ENCODE peak calls at places on chromosomes 13 and 19, in seven cellular contexts. One of them, this sample, is unnamed. For H3K4me1, the result is how much of the 10 kb centered on the place peaks cover.

GRCh38 chr19:48695743-48696352 is at the start of gene FUT2:
- DNase-seq in heart left ventricle: no peak
- DNase-seq in upper lobe of left lung: no peak
- DNase-seq in suprapubic skin: no peak
- DNase-seq in uterus: no peak
- DNase-seq in gastrocnemius medialis: no peak
- DNase-seq in A549: no peak
- DNase-seq in this sample: peak

GRCh38 chr13:29907670-29908069 is 57.3 kb upstream of the UBL3 start:
- DNase-seq in heart left ventricle: no peak
- DNase-seq in upper lobe of left lung: no peak
- DNase-seq in suprapubic skin: no peak
- DNase-seq in uterus: no peak
- DNase-seq in gastrocnemius medialis: no peak
- DNase-seq in A549: no peak
- DNase-seq in this sample: no peak

GRCh38 chr13:110410906-110411305 is 103.8 kb downstream of the COL4A2 start:
- DNase-seq in heart left ventricle: no peak
- DNase-seq in upper lobe of left lung: no peak
- DNase-seq in suprapubic skin: no peak
- DNase-seq in uterus: no peak
- DNase-seq in gastrocnemius medialis: no peak
- DNase-seq in A549: no peak
- DNase-seq in this sample: no peak

GRCh38 chr13:25065974-25066770 is 29.8 kb upstream of the PABPC3 start:
- DNase-seq in heart left ventricle: no peak
- DNase-seq in upper lobe of left lung: no peak
- DNase-seq in suprapubic skin: no peak
- DNase-seq in uterus: no peak
- DNase-seq in gastrocnemius medialis: no peak
- DNase-seq in A549: no peak
- DNase-seq in this sample: no peak

GRCh38 chr19:16062789-16063188 is 13.5 kb upstream of the TPM4 start:
- DNase-seq in heart left ventricle: peak
- DNase-seq in upper lobe of left lung: no peak
- DNase-seq in suprapubic skin: peak
- DNase-seq in uterus: no peak
- DNase-seq in gastrocnemius medialis: no peak
- DNase-seq in A549: no peak
- DNase-seq in this sample: peak

GRCh38 chr19:54351474-54351873 is 12.5 kb upstream of the LILRA4 start:
- DNase-seq in heart left ventricle: no peak
- DNase-seq in upper lobe of left lung: no peak
- DNase-seq in suprapubic skin: no peak
- DNase-seq in uterus: no peak
- DNase-seq in gastrocnemius medialis: no peak
- DNase-seq in A549: no peak
- DNase-seq in this sample: no peak

GRCh38 chr19:48963371-48964204 is 1.5 kb upstream of the FTL start:
- DNase-seq in heart left ventricle: peak
- DNase-seq in upper lobe of left lung: peak
- DNase-seq in suprapubic skin: peak
- DNase-seq in uterus: peak
- DNase-seq in gastrocnemius medialis: peak
- DNase-seq in A549: peak
- DNase-seq in this sample: peak

GRCh38 chr13:31625115-31625514 is 114.2 kb upstream of the RXFP2 start:
- DNase-seq in heart left ventricle: no peak
- DNase-seq in upper lobe of left lung: no peak
- DNase-seq in suprapubic skin: no peak
- DNase-seq in uterus: no peak
- DNase-seq in gastrocnemius medialis: no peak
- DNase-seq in A549: no peak
- DNase-seq in this sample: no peak

GRCh38 chr19:47418595-47419036 is 711 bp downstream of the MEIS3 start:
- DNase-seq in heart left ventricle: no peak
- DNase-seq in upper lobe of left lung: no peak
- DNase-seq in suprapubic skin: no peak
- DNase-seq in uterus: no peak
- DNase-seq in gastrocnemius medialis: no peak
- DNase-seq in A549: no peak
- DNase-seq in this sample: no peak

GRCh38 chr19:16326401-16327130 is 1.9 kb downstream of the KLF2 start:
- DNase-seq in heart left ventricle: peak
- DNase-seq in upper lobe of left lung: peak
- DNase-seq in suprapubic skin: peak
- DNase-seq in uterus: no peak
- DNase-seq in gastrocnemius medialis: no peak
- DNase-seq in A549: no peak
- DNase-seq in this sample: no peak

GRCh38 chr13:77384999-77385398 is 58.1 kb upstream of the MYCBP2 start:
- DNase-seq in heart left ventricle: no peak
- DNase-seq in upper lobe of left lung: no peak
- DNase-seq in suprapubic skin: no peak
- DNase-seq in uterus: no peak
- DNase-seq in gastrocnemius medialis: no peak
- DNase-seq in A549: no peak
- DNase-seq in this sample: no peak

GRCh38 chr13:98435356-98435755 is 141.6 kb downstream of the STK24 start:
- DNase-seq in heart left ventricle: no peak
- DNase-seq in upper lobe of left lung: no peak
- DNase-seq in suprapubic skin: no peak
- DNase-seq in uterus: no peak
- DNase-seq in gastrocnemius medialis: no peak
- DNase-seq in A549: no peak
- DNase-seq in this sample: no peak

GRCh38 chr13:21101865-21102576 is 40.6 kb upstream of the LATS2 start:
- DNase-seq in heart left ventricle: no peak
- DNase-seq in upper lobe of left lung: no peak
- DNase-seq in suprapubic skin: no peak
- DNase-seq in uterus: no peak
- DNase-seq in gastrocnemius medialis: no peak
- DNase-seq in A549: no peak
- DNase-seq in this sample: no peak

GRCh38 chr13:47929156-47929555 is 71.9 kb downstream of the SUCLA2 start:
- DNase-seq in heart left ventricle: no peak
- DNase-seq in upper lobe of left lung: no peak
- DNase-seq in suprapubic skin: no peak
- DNase-seq in uterus: no peak
- DNase-seq in gastrocnemius medialis: no peak
- DNase-seq in A549: no peak
- DNase-seq in this sample: no peak

GRCh38 chr19:12098040-12098439 is 33.5 kb downstream of the ZNF844 start:
- DNase-seq in heart left ventricle: no peak
- DNase-seq in upper lobe of left lung: no peak
- DNase-seq in suprapubic skin: no peak
- DNase-seq in uterus: no peak
- DNase-seq in gastrocnemius medialis: no peak
- DNase-seq in A549: no peak
- DNase-seq in this sample: no peak

GRCh38 chr19:18802354-18802753 is 11.2 kb upstream of the COMP start:
- DNase-seq in heart left ventricle: no peak
- DNase-seq in upper lobe of left lung: no peak
- DNase-seq in suprapubic skin: no peak
- DNase-seq in uterus: no peak
- DNase-seq in gastrocnemius medialis: no peak
- DNase-seq in A549: no peak
- DNase-seq in this sample: no peak

GRCh38 chr19:39341122-39341719 is 1.0 kb upstream of the SAMD4B start:
- DNase-seq in heart left ventricle: peak
- DNase-seq in upper lobe of left lung: no peak
- DNase-seq in suprapubic skin: peak
- DNase-seq in uterus: peak
- DNase-seq in gastrocnemius medialis: peak
- DNase-seq in A549: no peak
- DNase-seq in this sample: peak

DNA sequence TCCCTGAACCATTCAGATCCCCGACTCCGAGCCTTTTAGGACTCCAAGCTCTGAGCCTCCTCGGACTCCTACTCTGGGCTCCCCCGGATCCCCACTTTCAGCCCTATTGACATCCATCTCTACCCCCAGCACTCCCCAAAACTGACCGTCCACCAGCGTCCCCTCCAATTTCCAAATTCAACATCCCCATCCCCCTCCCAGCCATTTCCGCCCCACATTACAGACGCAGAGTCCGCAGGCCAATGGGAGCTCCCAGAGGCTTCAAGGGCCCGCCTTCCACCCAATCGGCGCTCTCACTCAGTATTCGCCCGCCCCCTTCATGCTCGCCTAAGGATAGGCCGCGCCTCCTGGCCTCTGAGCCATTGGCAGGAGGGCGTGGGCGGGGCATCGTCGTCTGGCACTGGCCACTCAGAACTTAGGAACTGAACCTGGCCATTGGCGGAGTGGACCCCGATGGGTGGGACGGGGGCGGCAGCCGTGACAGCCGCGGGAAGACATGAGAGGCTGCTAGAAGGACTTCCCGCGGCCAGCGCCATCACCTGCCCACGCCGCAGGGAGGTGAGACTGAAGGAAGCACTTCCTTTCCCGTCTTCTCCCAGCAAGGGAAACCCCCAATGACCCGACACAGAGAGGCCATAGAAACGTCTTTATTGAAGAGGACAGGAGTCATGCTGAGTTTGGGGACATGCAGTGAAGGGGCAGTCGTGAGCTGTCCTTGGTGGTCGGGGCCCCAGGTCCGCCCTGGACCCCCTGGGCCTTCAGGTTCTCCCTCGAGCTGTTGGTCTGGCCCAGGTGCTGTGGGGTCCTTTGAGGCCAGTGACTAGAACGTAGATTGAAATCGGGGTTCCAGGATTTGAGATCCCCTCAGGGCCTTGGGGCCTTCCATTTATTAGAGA is at the start of gene ALKBH6:
- DNase-seq in heart left ventricle: peak
- DNase-seq in upper lobe of left lung: peak
- DNase-seq in suprapubic skin: peak
- DNase-seq in uterus: peak
- DNase-seq in gastrocnemius medialis: peak
- DNase-seq in A549: peak
- DNase-seq in this sample: peak
- TF ChIP-seq POLR2A in heart left ventricle: no peak
- TF ChIP-seq POLR2A in upper lobe of left lung: peak
- TF ChIP-seq POLR2A in suprapubic skin: no peak
- TF ChIP-seq POLR2A in uterus: no peak
- TF ChIP-seq POLR2A in gastrocnemius medialis: peak
- TF ChIP-seq POLR2A in A549: peak
- TF ChIP-seq POLR2A in this sample: no peak

DNA sequence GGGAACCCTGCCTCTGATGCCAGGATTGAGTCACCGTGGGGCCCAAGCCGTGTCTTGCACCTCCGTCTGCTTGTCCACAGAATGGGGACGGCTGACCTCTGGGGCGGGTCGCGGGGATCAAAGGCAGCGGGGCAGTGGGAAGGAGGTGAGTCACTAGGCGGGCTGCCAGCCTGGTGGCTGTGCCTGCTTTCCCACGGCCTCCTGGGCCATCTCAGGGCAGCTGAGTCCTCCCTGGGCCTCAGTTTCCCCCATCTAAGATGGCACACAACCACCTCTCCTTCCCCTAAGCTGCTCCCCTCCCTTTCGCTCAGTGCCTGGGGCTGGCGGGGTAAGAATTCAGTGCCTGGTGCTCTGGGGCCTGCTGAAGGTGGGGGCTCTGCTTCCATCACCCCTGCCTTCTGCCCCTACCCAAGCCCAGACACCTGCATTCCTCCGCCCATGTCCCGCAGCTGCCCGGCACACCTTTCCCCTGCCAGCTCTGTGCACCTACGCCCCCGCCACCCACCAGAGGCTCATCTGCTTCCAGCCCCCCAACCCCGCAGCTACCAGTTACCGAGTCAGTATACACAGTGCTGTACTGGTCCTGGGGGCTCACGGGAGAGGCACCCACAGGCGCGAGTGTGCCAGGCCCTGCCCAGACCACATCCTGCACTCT is 3.5 kb downstream of the MKNK2 start:
- DNase-seq in heart left ventricle: no peak
- DNase-seq in upper lobe of left lung: peak
- DNase-seq in suprapubic skin: peak
- DNase-seq in uterus: peak
- DNase-seq in gastrocnemius medialis: peak
- DNase-seq in A549: peak
- DNase-seq in this sample: peak
- H3K4me1 ChIP-seq in heart left ventricle: half or more
- H3K4me1 ChIP-seq in upper lobe of left lung: half or more
- H3K4me1 ChIP-seq in suprapubic skin: half or more
- H3K4me1 ChIP-seq in uterus: under half
- H3K4me1 ChIP-seq in gastrocnemius medialis: half or more
- H3K4me1 ChIP-seq in A549: half or more
- H3K4me1 ChIP-seq in this sample: half or more

GRCh38 chr19:1079566-1080111 is 12.7 kb downstream of the ARHGAP45 start:
- DNase-seq in heart left ventricle: no peak
- DNase-seq in upper lobe of left lung: peak
- DNase-seq in suprapubic skin: no peak
- DNase-seq in uterus: no peak
- DNase-seq in gastrocnemius medialis: no peak
- DNase-seq in A549: no peak
- DNase-seq in this sample: no peak
- TF ChIP-seq POLR2A in heart left ventricle: no peak
- TF ChIP-seq POLR2A in upper lobe of left lung: no peak
- TF ChIP-seq POLR2A in suprapubic skin: no peak
- TF ChIP-seq POLR2A in uterus: no peak
- TF ChIP-seq POLR2A in gastrocnemius medialis: no peak
- TF ChIP-seq POLR2A in A549: no peak
- TF ChIP-seq POLR2A in this sample: no peak

GRCh38 chr13:43389573-43389972 is 366.2 kb downstream of the DNAJC15 start:
- DNase-seq in heart left ventricle: no peak
- DNase-seq in upper lobe of left lung: no peak
- DNase-seq in suprapubic skin: no peak
- DNase-seq in uterus: no peak
- DNase-seq in gastrocnemius medialis: no peak
- DNase-seq in A549: no peak
- DNase-seq in this sample: no peak

GRCh38 chr13:43390101-43390500 is 366.7 kb downstream of the DNAJC15 start:
- DNase-seq in heart left ventricle: no peak
- DNase-seq in upper lobe of left lung: no peak
- DNase-seq in suprapubic skin: no peak
- DNase-seq in uterus: no peak
- DNase-seq in gastrocnemius medialis: no peak
- DNase-seq in A549: no peak
- DNase-seq in this sample: no peak

GRCh38 chr13:43388282-43389034 is 365.1 kb downstream of the DNAJC15 start:
- DNase-seq in heart left ventricle: no peak
- DNase-seq in upper lobe of left lung: no peak
- DNase-seq in suprapubic skin: no peak
- DNase-seq in uterus: no peak
- DNase-seq in gastrocnemius medialis: no peak
- DNase-seq in A549: no peak
- DNase-seq in this sample: peak

GRCh38 chr13:43390582-43390981 is 367.2 kb downstream of the DNAJC15 start:
- DNase-seq in heart left ventricle: no peak
- DNase-seq in upper lobe of left lung: no peak
- DNase-seq in suprapubic skin: no peak
- DNase-seq in uterus: no peak
- DNase-seq in gastrocnemius medialis: no peak
- DNase-seq in A549: no peak
- DNase-seq in this sample: no peak

DNA sequence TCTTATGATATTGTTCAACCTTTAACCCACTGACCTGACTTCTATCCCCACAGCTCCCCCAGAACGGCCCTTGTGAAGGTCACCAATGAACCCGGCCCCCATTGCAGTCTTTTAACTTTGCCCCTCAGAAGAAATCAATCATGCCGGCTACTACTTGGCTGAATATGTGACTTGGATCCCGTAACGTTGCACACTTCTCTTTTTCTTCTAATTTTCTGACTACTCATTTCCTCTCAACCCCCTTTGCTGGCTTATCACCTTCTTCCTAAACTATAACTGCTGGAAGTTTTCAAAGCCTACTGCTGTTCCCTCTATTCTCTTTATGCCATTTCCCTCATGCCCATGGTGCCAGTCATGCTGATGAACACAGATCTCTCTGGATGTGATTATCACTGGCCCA is 367.6 kb downstream of the DNAJC15 start:
- DNase-seq in heart left ventricle: no peak
- DNase-seq in upper lobe of left lung: no peak
- DNase-seq in suprapubic skin: no peak
- DNase-seq in uterus: no peak
- DNase-seq in gastrocnemius medialis: no peak
- DNase-seq in A549: no peak
- DNase-seq in this sample: no peak
- H3K4me1 ChIP-seq in heart left ventricle: under half
- H3K4me1 ChIP-seq in upper lobe of left lung: under half
- H3K4me1 ChIP-seq in suprapubic skin: under half
- H3K4me1 ChIP-seq in uterus: under half
- H3K4me1 ChIP-seq in gastrocnemius medialis: under half
- H3K4me1 ChIP-seq in A549: under half
- H3K4me1 ChIP-seq in this sample: under half

This sample was measured in stomach.